ENCODE peak calls at places on chromosomes 7 and 10, in five cellular contexts. J is SJSA1, Q is NCI-H1105 treated with DMSO at 0.1 percent for 48 hours, U is kidney glomerular epithelial cell, A is dorsolateral prefrontal cortex. L is an unnamed sample.

GRCh38 chr10:34689053-34689452 is 126.0 kb downstream of the PARD3 start:
- DNase-seq in J (no peak), A (no peak), Q (no peak), U (no peak), L (no peak)

GRCh38 chr7:81573128-81573527 is 196.7 kb downstream of the HGF start:
- DNase-seq in U (no peak), A (no peak), Q (no peak), J (no peak), L (no peak)

GRCh38 chr7:142434666-142435174 is 176.9 kb upstream of the PRSS58 start:
- DNase-seq in U (no peak), Q (no peak), A (no peak), J (no peak), L (no peak)

GRCh38 chr7:91082854-91083495 is 181.3 kb upstream of the FZD1 start:
- DNase-seq in A (no peak), J (no peak), U (peak), Q (peak), L (no peak)

GRCh38 chr7:40316176-40316575 is 181.4 kb downstream of the SUGCT start:
- DNase-seq in U (no peak), Q (no peak), J (no peak), A (no peak), L (no peak)

GRCh38 chr7:148633761-148634160 is 43.2 kb downstream of the C7orf33 start:
- DNase-seq in J (no peak), Q (no peak), A (no peak), U (no peak), L (no peak)

GRCh38 chr7:159068893-159069448 is 75.7 kb downstream of the VIPR2 start:
- DNase-seq in Q (no peak), J (no peak), A (no peak), U (no peak), L (no peak)

GRCh38 chr7:471866-472639 is 47.6 kb downstream of the PDGFA start:
- DNase-seq in Q (no peak), A (no peak), J (peak), U (peak), L (peak)

GRCh38 chr10:98956576-98957260 is 278.9 kb downstream of the HPSE2 start:
- DNase-seq in Q (no peak), J (peak), A (no peak), U (peak), L (no peak)

GRCh38 chr7:45259966-45260646 is 102.5 kb downstream of the RAMP3 start:
- DNase-seq in J (peak), A (peak), U (no peak), Q (no peak), L (peak)

GRCh38 chr7:15397159-15397550 is 164.7 kb downstream of the AGMO start:
- DNase-seq in A (no peak), J (no peak), U (no peak), Q (no peak), L (no peak)

GRCh38 chr10:22369433-22370072 is 24.3 kb downstream of the SPAG6 start:
- DNase-seq in J (no peak), U (no peak), Q (no peak), A (no peak), L (no peak)

GRCh38 chr7:106916689-106917088 is 51.6 kb downstream of the PIK3CG start:
- DNase-seq in A (no peak), J (no peak), U (no peak), Q (no peak), L (no peak)

GRCh38 chr10:118958984-118959916 is 70.3 kb upstream of the NANOS1 start:
- DNase-seq in J (no peak), U (no peak), Q (no peak), A (peak), L (peak)

GRCh38 chr10:132418520-132419416 is 21.8 kb downstream of the PWWP2B start:
- DNase-seq in J (no peak), Q (no peak), A (no peak), U (no peak), L (no peak)

GRCh38 chr10:33494694-33495093 is 160.2 kb upstream of the NRP1 start:
- DNase-seq in A (no peak), Q (no peak), U (no peak), J (no peak), L (no peak)

GRCh38 chr7:16416289-16417282 is 4.8 kb downstream of the CRPPA start:
- DNase-seq in A (no peak), U (peak), J (peak), Q (no peak), L (no peak)

GRCh38 chr10:91251430-91252056 is 31.1 kb downstream of the PCGF5 start:
- DNase-seq in U (peak), A (peak), Q (peak), J (peak), L (peak)

GRCh38 chr10:125048101-125048864 is 106.4 kb downstream of the ZRANB1 start:
- DNase-seq in Q (peak), U (peak), A (peak), J (peak), L (no peak)

GRCh38 chr7:80463272-80463920 is 48.5 kb downstream of the GNAT3 start:
- DNase-seq in U (no peak), A (no peak), Q (no peak), J (no peak), L (no peak)

GRCh38 chr7:2525161-2525930 is 5.8 kb downstream of the LFNG start:
- DNase-seq in J (no peak), A (no peak), U (no peak), Q (no peak), L (no peak)

GRCh38 chr10:116536810-116537209 is 8.9 kb upstream of the PNLIP start:
- DNase-seq in Q (no peak), J (no peak), A (no peak), U (peak), L (no peak)

GRCh38 chr7:47661051-47661714 is 79.3 kb upstream of the TNS3 start:
- DNase-seq in J (no peak), Q (no peak), U (no peak), A (no peak), L (no peak)

GRCh38 chr7:120272261-120272895 is 597 bp upstream of the KCND2 start:
- DNase-seq in Q (peak), J (peak), U (peak), A (peak), L (peak)

GRCh38 chr10:95500649-95501048 is 60.5 kb downstream of the SORBS1 start:
- DNase-seq in J (no peak), U (no peak), Q (peak), A (no peak), L (no peak)

GRCh38 chr7:119935418-119936025 is 337.5 kb upstream of the KCND2 start:
- DNase-seq in J (no peak), A (no peak), Q (peak), U (peak), L (no peak)

GRCh38 chr7:90345548-90346319 is 782 bp upstream of the GTPBP10 start:
- DNase-seq in J (peak), U (peak), Q (no peak), A (peak), L (no peak)

GRCh38 chr10:22148956-22149355 is 68.9 kb downstream of the EBLN1 start:
- DNase-seq in A (no peak), J (no peak), Q (peak), U (no peak), L (no peak)

GRCh38 chr10:87816842-87817178 is 1.2 kb downstream of the ATAD1 start:
- DNase-seq in J (peak), A (no peak), Q (no peak), U (no peak), L (no peak)